ENCODE peak calls at places on chromosomes 13 and 19, in eight cellular contexts. One of them, this sample, is unnamed.

GRCh38 chr13:108263961-108264360 is 5.6 kb upstream of the TNFSF13B start:
- DNase-seq in fibroblast of lung: no peak
- DNase-seq in brain microvascular endothelial cell: no peak
- DNase-seq in lower leg skin: no peak
- DNase-seq in fibroblast of mammary gland: no peak
- DNase-seq in GM12864: no peak
- DNase-seq in heart right ventricle: no peak
- DNase-seq in CD4-positive, alpha-beta T cell: no peak
- DNase-seq in this sample: no peak

GRCh38 chr19:3672575-3672948 is 27.7 kb downstream of the PIP5K1C start:
- DNase-seq in fibroblast of lung: no peak
- DNase-seq in brain microvascular endothelial cell: no peak
- DNase-seq in lower leg skin: no peak
- DNase-seq in fibroblast of mammary gland: no peak
- DNase-seq in GM12864: no peak
- DNase-seq in heart right ventricle: no peak
- DNase-seq in CD4-positive, alpha-beta T cell: no peak
- DNase-seq in this sample: no peak

GRCh38 chr19:54094601-54095000 is 6.0 kb downstream of the OSCAR start:
- DNase-seq in fibroblast of lung: no peak
- DNase-seq in brain microvascular endothelial cell: no peak
- DNase-seq in lower leg skin: no peak
- DNase-seq in fibroblast of mammary gland: no peak
- DNase-seq in GM12864: no peak
- DNase-seq in heart right ventricle: no peak
- DNase-seq in CD4-positive, alpha-beta T cell: no peak
- DNase-seq in this sample: no peak

GRCh38 chr13:76009491-76009890 is 373.4 kb downstream of the LMO7 start:
- DNase-seq in fibroblast of lung: peak
- DNase-seq in brain microvascular endothelial cell: peak
- DNase-seq in lower leg skin: no peak
- DNase-seq in fibroblast of mammary gland: peak
- DNase-seq in GM12864: no peak
- DNase-seq in heart right ventricle: no peak
- DNase-seq in CD4-positive, alpha-beta T cell: no peak
- DNase-seq in this sample: peak

GRCh38 chr13:29496241-29496712 is 99.2 kb downstream of the SLC7A1 start:
- DNase-seq in fibroblast of lung: no peak
- DNase-seq in brain microvascular endothelial cell: no peak
- DNase-seq in lower leg skin: no peak
- DNase-seq in fibroblast of mammary gland: no peak
- DNase-seq in GM12864: peak
- DNase-seq in heart right ventricle: peak
- DNase-seq in CD4-positive, alpha-beta T cell: no peak
- DNase-seq in this sample: no peak

GRCh38 chr19:41187884-41188279 is 5.1 kb upstream of the CYP2S1 start:
- DNase-seq in fibroblast of lung: no peak
- DNase-seq in brain microvascular endothelial cell: no peak
- DNase-seq in lower leg skin: no peak
- DNase-seq in fibroblast of mammary gland: no peak
- DNase-seq in GM12864: no peak
- DNase-seq in heart right ventricle: no peak
- DNase-seq in CD4-positive, alpha-beta T cell: no peak
- DNase-seq in this sample: peak

GRCh38 chr19:28027116-28027515 is 1185.8 kb downstream of the UQCRFS1 start:
- DNase-seq in fibroblast of lung: no peak
- DNase-seq in brain microvascular endothelial cell: no peak
- DNase-seq in lower leg skin: no peak
- DNase-seq in fibroblast of mammary gland: no peak
- DNase-seq in GM12864: no peak
- DNase-seq in heart right ventricle: no peak
- DNase-seq in CD4-positive, alpha-beta T cell: no peak
- DNase-seq in this sample: no peak

GRCh38 chr19:16199275-16199932 is 1.7 kb downstream of the AP1M1 start:
- DNase-seq in fibroblast of lung: no peak
- DNase-seq in brain microvascular endothelial cell: no peak
- DNase-seq in lower leg skin: no peak
- DNase-seq in fibroblast of mammary gland: no peak
- DNase-seq in GM12864: no peak
- DNase-seq in heart right ventricle: no peak
- DNase-seq in CD4-positive, alpha-beta T cell: no peak
- DNase-seq in this sample: no peak

GRCh38 chr13:109835321-109835720 is 48.9 kb upstream of the IRS2 start:
- DNase-seq in fibroblast of lung: peak
- DNase-seq in brain microvascular endothelial cell: peak
- DNase-seq in lower leg skin: no peak
- DNase-seq in fibroblast of mammary gland: peak
- DNase-seq in GM12864: no peak
- DNase-seq in heart right ventricle: no peak
- DNase-seq in CD4-positive, alpha-beta T cell: no peak
- DNase-seq in this sample: no peak

GRCh38 chr13:32302461-32302860 is 12.7 kb downstream of the ZAR1L start:
- DNase-seq in fibroblast of lung: no peak
- DNase-seq in brain microvascular endothelial cell: no peak
- DNase-seq in lower leg skin: no peak
- DNase-seq in fibroblast of mammary gland: no peak
- DNase-seq in GM12864: no peak
- DNase-seq in heart right ventricle: no peak
- DNase-seq in CD4-positive, alpha-beta T cell: no peak
- DNase-seq in this sample: no peak

GRCh38 chr13:19601749-19602725 is 31.4 kb upstream of the MPHOSPH8 start:
- DNase-seq in fibroblast of lung: peak
- DNase-seq in brain microvascular endothelial cell: no peak
- DNase-seq in lower leg skin: peak
- DNase-seq in fibroblast of mammary gland: peak
- DNase-seq in GM12864: no peak
- DNase-seq in heart right ventricle: peak
- DNase-seq in CD4-positive, alpha-beta T cell: peak
- DNase-seq in this sample: peak

GRCh38 chr19:643736-644135 is 4.1 kb downstream of the FGF22 start:
- DNase-seq in fibroblast of lung: no peak
- DNase-seq in brain microvascular endothelial cell: no peak
- DNase-seq in lower leg skin: no peak
- DNase-seq in fibroblast of mammary gland: no peak
- DNase-seq in GM12864: no peak
- DNase-seq in heart right ventricle: no peak
- DNase-seq in CD4-positive, alpha-beta T cell: no peak
- DNase-seq in this sample: no peak

GRCh38 chr19:13099073-13099999 is 3.3 kb downstream of the LYL1 start:
- DNase-seq in fibroblast of lung: no peak
- DNase-seq in brain microvascular endothelial cell: no peak
- DNase-seq in lower leg skin: no peak
- DNase-seq in fibroblast of mammary gland: peak
- DNase-seq in GM12864: no peak
- DNase-seq in heart right ventricle: peak
- DNase-seq in CD4-positive, alpha-beta T cell: peak
- DNase-seq in this sample: peak

GRCh38 chr13:48591889-48592725 is 59.2 kb upstream of the RCBTB2 start:
- DNase-seq in fibroblast of lung: no peak
- DNase-seq in brain microvascular endothelial cell: no peak
- DNase-seq in lower leg skin: no peak
- DNase-seq in fibroblast of mammary gland: no peak
- DNase-seq in GM12864: no peak
- DNase-seq in heart right ventricle: no peak
- DNase-seq in CD4-positive, alpha-beta T cell: no peak
- DNase-seq in this sample: no peak

GRCh38 chr13:28611654-28612131 is 47.2 kb upstream of the POMP start:
- DNase-seq in fibroblast of lung: no peak
- DNase-seq in brain microvascular endothelial cell: peak
- DNase-seq in lower leg skin: no peak
- DNase-seq in fibroblast of mammary gland: no peak
- DNase-seq in GM12864: no peak
- DNase-seq in heart right ventricle: no peak
- DNase-seq in CD4-positive, alpha-beta T cell: no peak
- DNase-seq in this sample: peak

GRCh38 chr19:5977222-5977784 is 637 bp downstream of the RANBP3 start:
- DNase-seq in fibroblast of lung: no peak
- DNase-seq in brain microvascular endothelial cell: no peak
- DNase-seq in lower leg skin: no peak
- DNase-seq in fibroblast of mammary gland: no peak
- DNase-seq in GM12864: no peak
- DNase-seq in heart right ventricle: no peak
- DNase-seq in CD4-positive, alpha-beta T cell: no peak
- DNase-seq in this sample: no peak

GRCh38 chr13:59211636-59212035 is 952.1 kb downstream of the DIAPH3 start:
- DNase-seq in fibroblast of lung: no peak
- DNase-seq in brain microvascular endothelial cell: no peak
- DNase-seq in lower leg skin: no peak
- DNase-seq in fibroblast of mammary gland: no peak
- DNase-seq in GM12864: no peak
- DNase-seq in heart right ventricle: no peak
- DNase-seq in CD4-positive, alpha-beta T cell: no peak
- DNase-seq in this sample: no peak

GRCh38 chr19:38062959-38063786 is 156.2 kb downstream of the SIPA1L3 start:
- DNase-seq in fibroblast of lung: peak
- DNase-seq in brain microvascular endothelial cell: no peak
- DNase-seq in lower leg skin: no peak
- DNase-seq in fibroblast of mammary gland: peak
- DNase-seq in GM12864: no peak
- DNase-seq in heart right ventricle: no peak
- DNase-seq in CD4-positive, alpha-beta T cell: no peak
- DNase-seq in this sample: peak

GRCh38 chr13:73290844-73291243 is 232.0 kb downstream of the KLF5 start:
- DNase-seq in fibroblast of lung: no peak
- DNase-seq in brain microvascular endothelial cell: no peak
- DNase-seq in lower leg skin: no peak
- DNase-seq in fibroblast of mammary gland: no peak
- DNase-seq in GM12864: no peak
- DNase-seq in heart right ventricle: no peak
- DNase-seq in CD4-positive, alpha-beta T cell: no peak
- DNase-seq in this sample: no peak

GRCh38 chr19:11278670-11279069 is 16.3 kb upstream of the DOCK6 start:
- DNase-seq in fibroblast of lung: no peak
- DNase-seq in brain microvascular endothelial cell: peak
- DNase-seq in lower leg skin: no peak
- DNase-seq in fibroblast of mammary gland: no peak
- DNase-seq in GM12864: no peak
- DNase-seq in heart right ventricle: no peak
- DNase-seq in CD4-positive, alpha-beta T cell: no peak
- DNase-seq in this sample: no peak

GRCh38 chr13:19587635-19588300 is 26.4 kb upstream of the TPTE2 start:
- DNase-seq in fibroblast of lung: peak
- DNase-seq in brain microvascular endothelial cell: peak
- DNase-seq in lower leg skin: peak
- DNase-seq in fibroblast of mammary gland: peak
- DNase-seq in GM12864: no peak
- DNase-seq in heart right ventricle: no peak
- DNase-seq in CD4-positive, alpha-beta T cell: no peak
- DNase-seq in this sample: peak

DNA sequence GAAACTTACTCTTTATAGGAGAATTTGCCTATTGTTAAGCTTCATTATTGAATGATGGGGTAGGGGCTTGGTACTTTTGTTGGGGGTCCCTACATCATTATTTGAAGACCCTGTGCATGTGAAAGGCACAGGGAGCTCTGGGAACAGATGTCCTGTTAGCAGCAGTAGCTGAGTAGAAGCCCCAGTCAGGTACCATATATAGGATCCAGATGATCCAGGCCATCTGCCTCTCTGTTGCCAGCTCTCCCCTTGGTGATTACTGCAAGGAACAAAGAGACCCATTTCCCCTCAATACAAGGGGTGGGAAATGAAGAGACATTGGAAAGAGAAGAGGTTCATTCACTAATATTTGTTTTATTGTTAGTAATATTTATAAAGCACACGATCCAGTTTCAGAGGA is 4.4 kb upstream of the MTMR6 start:
- DNase-seq in fibroblast of lung: no peak
- DNase-seq in brain microvascular endothelial cell: no peak
- DNase-seq in lower leg skin: no peak
- DNase-seq in fibroblast of mammary gland: no peak
- DNase-seq in GM12864: no peak
- DNase-seq in heart right ventricle: no peak
- DNase-seq in CD4-positive, alpha-beta T cell: no peak
- DNase-seq in this sample: no peak
- TF ChIP-seq CTCF in fibroblast of lung: no peak
- TF ChIP-seq CTCF in brain microvascular endothelial cell: no peak
- TF ChIP-seq CTCF in lower leg skin: no peak
- TF ChIP-seq CTCF in fibroblast of mammary gland: no peak
- TF ChIP-seq CTCF in GM12864: no peak
- TF ChIP-seq CTCF in heart right ventricle: no peak
- TF ChIP-seq CTCF in CD4-positive, alpha-beta T cell: no peak
- TF ChIP-seq CTCF in this sample: no peak

DNA sequence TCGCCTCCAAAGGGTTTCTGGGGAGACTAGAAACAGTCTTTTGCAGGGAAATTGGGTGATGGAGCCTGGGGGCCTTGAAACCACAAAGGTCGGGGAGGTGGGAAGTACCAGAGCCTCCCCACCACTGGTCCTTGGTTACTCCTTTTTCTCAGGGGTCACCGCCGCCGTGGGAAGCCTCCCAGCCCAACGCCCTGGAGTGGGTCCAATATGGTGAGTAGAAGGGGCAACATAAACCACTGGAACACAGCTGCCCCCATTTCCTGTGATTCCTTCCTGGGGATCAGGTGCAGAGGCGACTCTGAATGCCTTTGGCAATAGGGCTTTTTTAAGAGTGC is 5.8 kb downstream of the PGLYRP1 start:
- DNase-seq in fibroblast of lung: no peak
- DNase-seq in brain microvascular endothelial cell: no peak
- DNase-seq in lower leg skin: no peak
- DNase-seq in fibroblast of mammary gland: no peak
- DNase-seq in GM12864: no peak
- DNase-seq in heart right ventricle: no peak
- DNase-seq in CD4-positive, alpha-beta T cell: no peak
- DNase-seq in this sample: no peak
- TF ChIP-seq CTCF in fibroblast of lung: no peak
- TF ChIP-seq CTCF in brain microvascular endothelial cell: no peak
- TF ChIP-seq CTCF in lower leg skin: no peak
- TF ChIP-seq CTCF in fibroblast of mammary gland: no peak
- TF ChIP-seq CTCF in GM12864: no peak
- TF ChIP-seq CTCF in heart right ventricle: no peak
- TF ChIP-seq CTCF in CD4-positive, alpha-beta T cell: peak
- TF ChIP-seq CTCF in this sample: peak

GRCh38 chr19:1987197-1988187 is 28.0 kb downstream of the BTBD2 start:
- DNase-seq in fibroblast of lung: no peak
- DNase-seq in brain microvascular endothelial cell: no peak
- DNase-seq in lower leg skin: no peak
- DNase-seq in fibroblast of mammary gland: peak
- DNase-seq in GM12864: no peak
- DNase-seq in heart right ventricle: no peak
- DNase-seq in CD4-positive, alpha-beta T cell: no peak
- DNase-seq in this sample: no peak
- TF ChIP-seq CTCF in fibroblast of lung: no peak
- TF ChIP-seq CTCF in brain microvascular endothelial cell: no peak
- TF ChIP-seq CTCF in lower leg skin: no peak
- TF ChIP-seq CTCF in fibroblast of mammary gland: no peak
- TF ChIP-seq CTCF in GM12864: no peak
- TF ChIP-seq CTCF in heart right ventricle: no peak
- TF ChIP-seq CTCF in CD4-positive, alpha-beta T cell: no peak
- TF ChIP-seq CTCF in this sample: no peak

GRCh38 chr19:30664358-30665058 is 292.3 kb downstream of the ZNF536 start:
- DNase-seq in fibroblast of lung: peak
- DNase-seq in brain microvascular endothelial cell: peak
- DNase-seq in lower leg skin: no peak
- DNase-seq in fibroblast of mammary gland: peak
- DNase-seq in GM12864: no peak
- DNase-seq in heart right ventricle: peak
- DNase-seq in CD4-positive, alpha-beta T cell: no peak
- DNase-seq in this sample: peak
- TF ChIP-seq CTCF in fibroblast of lung: peak
- TF ChIP-seq CTCF in brain microvascular endothelial cell: peak
- TF ChIP-seq CTCF in lower leg skin: no peak
- TF ChIP-seq CTCF in fibroblast of mammary gland: peak
- TF ChIP-seq CTCF in GM12864: peak
- TF ChIP-seq CTCF in heart right ventricle: no peak
- TF ChIP-seq CTCF in CD4-positive, alpha-beta T cell: no peak
- TF ChIP-seq CTCF in this sample: peak

This sample was measured in fibroblast of villous mesenchyme.